ENCODE peak calls at places on chromosomes 2 and 18, in seven cellular contexts. One of them, this sample, is unnamed.

GRCh38 chr2:64359892-64360657 is 93.9 kb upstream of the LGALSL start:
- DNase-seq in fibroblast of lung: peak
- DNase-seq in A549: peak
- DNase-seq in adrenal gland: peak
- DNase-seq in testis: peak
- DNase-seq in lower lobe of right lung: peak
- DNase-seq in mammary epithelial cell: peak
- DNase-seq in this sample: no peak

GRCh38 chr2:3492951-3493609 is 26.3 kb downstream of the ADI1 start:
- DNase-seq in fibroblast of lung: peak
- DNase-seq in A549: no peak
- DNase-seq in adrenal gland: no peak
- DNase-seq in testis: no peak
- DNase-seq in lower lobe of right lung: no peak
- DNase-seq in mammary epithelial cell: peak
- DNase-seq in this sample: peak

GRCh38 chr2:168550670-168551069 is 94.6 kb downstream of the CERS6 start:
- DNase-seq in fibroblast of lung: no peak
- DNase-seq in A549: no peak
- DNase-seq in adrenal gland: no peak
- DNase-seq in testis: no peak
- DNase-seq in lower lobe of right lung: peak
- DNase-seq in mammary epithelial cell: no peak
- DNase-seq in this sample: no peak

GRCh38 chr2:65349863-65350262 is 82.5 kb downstream of the SPRED2 start:
- DNase-seq in fibroblast of lung: peak
- DNase-seq in A549: no peak
- DNase-seq in adrenal gland: no peak
- DNase-seq in testis: peak
- DNase-seq in lower lobe of right lung: peak
- DNase-seq in mammary epithelial cell: peak
- DNase-seq in this sample: peak

GRCh38 chr2:158128168-158128973 is 26.7 kb downstream of the UPP2 start:
- DNase-seq in fibroblast of lung: no peak
- DNase-seq in A549: no peak
- DNase-seq in adrenal gland: no peak
- DNase-seq in testis: no peak
- DNase-seq in lower lobe of right lung: no peak
- DNase-seq in mammary epithelial cell: no peak
- DNase-seq in this sample: no peak

GRCh38 chr2:109132626-109133025 is 3.6 kb downstream of the SH3RF3 start:
- DNase-seq in fibroblast of lung: no peak
- DNase-seq in A549: no peak
- DNase-seq in adrenal gland: no peak
- DNase-seq in testis: no peak
- DNase-seq in lower lobe of right lung: no peak
- DNase-seq in mammary epithelial cell: no peak
- DNase-seq in this sample: no peak

GRCh38 chr2:28956415-28956826 is 24.7 kb upstream of the TOGARAM2 start:
- DNase-seq in fibroblast of lung: peak
- DNase-seq in A549: no peak
- DNase-seq in adrenal gland: no peak
- DNase-seq in testis: no peak
- DNase-seq in lower lobe of right lung: peak
- DNase-seq in mammary epithelial cell: no peak
- DNase-seq in this sample: no peak

GRCh38 chr2:134869941-134870736 is 31.7 kb downstream of the ACMSD start:
- DNase-seq in fibroblast of lung: peak
- DNase-seq in A549: no peak
- DNase-seq in adrenal gland: no peak
- DNase-seq in testis: no peak
- DNase-seq in lower lobe of right lung: no peak
- DNase-seq in mammary epithelial cell: no peak
- DNase-seq in this sample: no peak

GRCh38 chr2:120935339-120936313 is 200.0 kb downstream of the GLI2 start:
- DNase-seq in fibroblast of lung: peak
- DNase-seq in A549: peak
- DNase-seq in adrenal gland: no peak
- DNase-seq in testis: no peak
- DNase-seq in lower lobe of right lung: no peak
- DNase-seq in mammary epithelial cell: no peak
- DNase-seq in this sample: no peak

GRCh38 chr18:8283901-8284585 is 325.2 kb upstream of the RAB12 start:
- DNase-seq in fibroblast of lung: peak
- DNase-seq in A549: no peak
- DNase-seq in adrenal gland: no peak
- DNase-seq in testis: no peak
- DNase-seq in lower lobe of right lung: no peak
- DNase-seq in mammary epithelial cell: no peak
- DNase-seq in this sample: no peak

GRCh38 chr2:156349605-156350004 is 17.1 kb upstream of the NR4A2 start:
- DNase-seq in fibroblast of lung: no peak
- DNase-seq in A549: no peak
- DNase-seq in adrenal gland: no peak
- DNase-seq in testis: no peak
- DNase-seq in lower lobe of right lung: no peak
- DNase-seq in mammary epithelial cell: no peak
- DNase-seq in this sample: no peak

GRCh38 chr2:65046633-65047407 is 9.4 kb upstream of the CEP68 start:
- DNase-seq in fibroblast of lung: no peak
- DNase-seq in A549: no peak
- DNase-seq in adrenal gland: no peak
- DNase-seq in testis: no peak
- DNase-seq in lower lobe of right lung: no peak
- DNase-seq in mammary epithelial cell: no peak
- DNase-seq in this sample: no peak

GRCh38 chr2:151716721-151717120 is 17.6 kb downstream of the NEB start:
- DNase-seq in fibroblast of lung: peak
- DNase-seq in A549: no peak
- DNase-seq in adrenal gland: no peak
- DNase-seq in testis: no peak
- DNase-seq in lower lobe of right lung: no peak
- DNase-seq in mammary epithelial cell: no peak
- DNase-seq in this sample: no peak

GRCh38 chr2:24930768-24931167 is 10.7 kb upstream of the ADCY3 start:
- DNase-seq in fibroblast of lung: peak
- DNase-seq in A549: no peak
- DNase-seq in adrenal gland: no peak
- DNase-seq in testis: no peak
- DNase-seq in lower lobe of right lung: no peak
- DNase-seq in mammary epithelial cell: no peak
- DNase-seq in this sample: no peak

GRCh38 chr2:70983506-70984227 is 5.2 kb downstream of the ANKRD53 start:
- DNase-seq in fibroblast of lung: no peak
- DNase-seq in A549: no peak
- DNase-seq in adrenal gland: no peak
- DNase-seq in testis: no peak
- DNase-seq in lower lobe of right lung: no peak
- DNase-seq in mammary epithelial cell: no peak
- DNase-seq in this sample: no peak

GRCh38 chr2:64524604-64525322 is 635 bp downstream of the AFTPH start:
- DNase-seq in fibroblast of lung: no peak
- DNase-seq in A549: peak
- DNase-seq in adrenal gland: peak
- DNase-seq in testis: peak
- DNase-seq in lower lobe of right lung: no peak
- DNase-seq in mammary epithelial cell: peak
- DNase-seq in this sample: peak

GRCh38 chr2:527581-527980 is 149.6 kb downstream of the TMEM18 start:
- DNase-seq in fibroblast of lung: no peak
- DNase-seq in A549: no peak
- DNase-seq in adrenal gland: no peak
- DNase-seq in testis: no peak
- DNase-seq in lower lobe of right lung: no peak
- DNase-seq in mammary epithelial cell: no peak
- DNase-seq in this sample: no peak

DNA sequence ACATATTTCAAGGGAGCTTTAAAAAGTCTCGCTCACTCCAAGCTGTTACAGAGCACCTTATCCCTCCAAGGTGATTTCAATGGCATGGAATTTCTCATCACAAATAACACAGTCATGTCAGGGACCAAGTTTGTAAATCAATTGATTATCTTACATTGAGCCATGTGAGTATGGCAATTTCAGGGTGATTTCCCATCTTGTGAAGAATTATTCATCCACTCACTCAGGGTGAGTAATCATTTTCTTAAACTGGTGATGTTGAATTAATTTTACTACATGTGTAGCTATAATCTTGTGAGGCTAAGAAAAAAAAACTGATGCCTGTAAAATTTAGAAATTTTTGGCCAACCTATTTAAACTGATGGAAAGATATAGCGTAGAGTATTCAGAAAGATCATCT is 3.3 kb upstream of the ABCA12 start:
- DNase-seq in fibroblast of lung: no peak
- DNase-seq in A549: no peak
- DNase-seq in adrenal gland: no peak
- DNase-seq in testis: no peak
- DNase-seq in lower lobe of right lung: no peak
- DNase-seq in mammary epithelial cell: peak
- DNase-seq in this sample: no peak
- H3K27ac ChIP-seq in fibroblast of lung: no peak
- H3K27ac ChIP-seq in A549: no peak
- H3K27ac ChIP-seq in adrenal gland: no peak
- H3K27ac ChIP-seq in testis: no peak
- H3K27ac ChIP-seq in lower lobe of right lung: no peak
- H3K27ac ChIP-seq in mammary epithelial cell: no peak
- H3K27ac ChIP-seq in this sample: no peak

GRCh38 chr2:85396531-85397470 is 13.4 kb downstream of the CAPG start:
- DNase-seq in fibroblast of lung: no peak
- DNase-seq in A549: no peak
- DNase-seq in adrenal gland: no peak
- DNase-seq in testis: no peak
- DNase-seq in lower lobe of right lung: no peak
- DNase-seq in mammary epithelial cell: no peak
- DNase-seq in this sample: peak
- H3K4me3 ChIP-seq in fibroblast of lung: no peak
- H3K4me3 ChIP-seq in A549: no peak
- H3K4me3 ChIP-seq in adrenal gland: no peak
- H3K4me3 ChIP-seq in testis: no peak
- H3K4me3 ChIP-seq in lower lobe of right lung: no peak
- H3K4me3 ChIP-seq in mammary epithelial cell: no peak
- H3K4me3 ChIP-seq in this sample: no peak

GRCh38 chr2:182432051-182432450 is 5.2 kb upstream of the PDE1A start:
- DNase-seq in fibroblast of lung: peak
- DNase-seq in A549: no peak
- DNase-seq in adrenal gland: no peak
- DNase-seq in testis: no peak
- DNase-seq in lower lobe of right lung: no peak
- DNase-seq in mammary epithelial cell: no peak
- DNase-seq in this sample: no peak

GRCh38 chr2:182426082-182426914 is 538 bp downstream of the PDE1A start:
- DNase-seq in fibroblast of lung: peak
- DNase-seq in A549: no peak
- DNase-seq in adrenal gland: no peak
- DNase-seq in testis: no peak
- DNase-seq in lower lobe of right lung: no peak
- DNase-seq in mammary epithelial cell: no peak
- DNase-seq in this sample: no peak

GRCh38 chr2:182422864-182423263 is 4.0 kb downstream of the PDE1A start:
- DNase-seq in fibroblast of lung: no peak
- DNase-seq in A549: no peak
- DNase-seq in adrenal gland: no peak
- DNase-seq in testis: no peak
- DNase-seq in lower lobe of right lung: no peak
- DNase-seq in mammary epithelial cell: no peak
- DNase-seq in this sample: peak

DNA sequence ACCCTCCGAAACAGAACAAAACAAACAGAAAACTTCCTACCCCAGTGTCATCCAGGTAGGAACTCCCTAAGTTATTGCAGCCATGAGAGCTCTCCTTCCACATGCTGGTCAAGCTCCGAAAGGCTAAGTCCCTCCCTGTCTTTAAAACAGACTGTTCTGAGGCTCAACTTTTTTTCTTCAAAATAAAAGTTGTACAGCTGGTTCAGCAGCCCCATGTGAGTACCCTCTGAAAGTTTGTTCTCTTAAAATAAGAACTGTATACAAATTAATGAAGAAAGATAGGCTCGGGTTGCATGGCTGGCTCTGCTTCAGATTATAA is at the start of gene PDE1A:
- DNase-seq in fibroblast of lung: no peak
- DNase-seq in A549: no peak
- DNase-seq in adrenal gland: no peak
- DNase-seq in testis: no peak
- DNase-seq in lower lobe of right lung: no peak
- DNase-seq in mammary epithelial cell: no peak
- DNase-seq in this sample: peak
- H3K27ac ChIP-seq in fibroblast of lung: no peak
- H3K27ac ChIP-seq in A549: peak
- H3K27ac ChIP-seq in adrenal gland: no peak
- H3K27ac ChIP-seq in testis: no peak
- H3K27ac ChIP-seq in lower lobe of right lung: peak
- H3K27ac ChIP-seq in mammary epithelial cell: no peak
- H3K27ac ChIP-seq in this sample: peak

GRCh38 chr2:216596234-216596985 is 36.8 kb upstream of the IGFBP2 start:
- DNase-seq in fibroblast of lung: peak
- DNase-seq in A549: no peak
- DNase-seq in adrenal gland: no peak
- DNase-seq in testis: no peak
- DNase-seq in lower lobe of right lung: no peak
- DNase-seq in mammary epithelial cell: no peak
- DNase-seq in this sample: peak
- H3K4me3 ChIP-seq in fibroblast of lung: peak
- H3K4me3 ChIP-seq in A549: no peak
- H3K4me3 ChIP-seq in adrenal gland: no peak
- H3K4me3 ChIP-seq in testis: no peak
- H3K4me3 ChIP-seq in lower lobe of right lung: no peak
- H3K4me3 ChIP-seq in mammary epithelial cell: no peak
- H3K4me3 ChIP-seq in this sample: no peak

DNA sequence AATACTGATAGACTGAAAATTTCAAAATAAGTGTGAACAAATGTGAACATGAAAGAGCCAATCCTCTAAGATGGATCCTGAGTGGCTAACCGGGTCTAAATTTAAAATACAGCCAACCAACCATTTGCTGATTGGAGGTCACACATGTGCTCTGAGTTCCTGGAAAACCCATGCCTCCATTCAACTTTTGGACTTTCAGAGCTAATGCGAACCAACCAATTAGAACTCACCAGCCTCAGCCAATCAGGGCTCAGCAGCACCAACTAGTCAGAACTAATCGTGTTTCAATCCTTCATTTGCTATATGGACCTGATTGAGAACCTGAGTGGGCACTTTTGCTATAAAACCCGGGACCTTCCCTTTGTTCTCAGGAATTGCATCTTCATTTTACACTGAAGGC is 111.5 kb downstream of the MEP1B start:
- DNase-seq in fibroblast of lung: no peak
- DNase-seq in A549: no peak
- DNase-seq in adrenal gland: no peak
- DNase-seq in testis: no peak
- DNase-seq in lower lobe of right lung: no peak
- DNase-seq in mammary epithelial cell: no peak
- DNase-seq in this sample: no peak
- H3K27ac ChIP-seq in fibroblast of lung: no peak
- H3K27ac ChIP-seq in A549: peak
- H3K27ac ChIP-seq in adrenal gland: no peak
- H3K27ac ChIP-seq in testis: no peak
- H3K27ac ChIP-seq in lower lobe of right lung: no peak
- H3K27ac ChIP-seq in mammary epithelial cell: no peak
- H3K27ac ChIP-seq in this sample: no peak

DNA sequence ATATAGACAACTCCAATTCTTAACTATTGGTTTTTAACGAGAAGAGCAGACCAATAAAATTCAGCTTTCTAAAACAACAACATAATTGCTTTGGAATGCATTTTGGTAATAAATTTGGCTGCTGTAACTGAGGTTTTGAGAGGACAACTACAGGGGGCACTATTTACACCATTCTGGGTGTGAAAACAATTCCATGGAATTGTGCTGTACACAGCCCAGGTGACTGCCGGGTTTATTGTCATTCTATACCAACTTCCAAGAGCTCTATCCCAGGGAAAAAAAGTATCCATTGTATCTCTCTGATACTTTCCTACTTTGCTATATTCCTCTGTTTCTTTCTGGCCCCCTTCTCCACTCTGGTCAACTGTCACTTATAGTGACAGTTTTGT is 38.4 kb downstream of the IRS1 start:
- DNase-seq in fibroblast of lung: no peak
- DNase-seq in A549: no peak
- DNase-seq in adrenal gland: no peak
- DNase-seq in testis: no peak
- DNase-seq in lower lobe of right lung: no peak
- DNase-seq in mammary epithelial cell: no peak
- DNase-seq in this sample: no peak
- H3K4me3 ChIP-seq in fibroblast of lung: no peak
- H3K4me3 ChIP-seq in A549: no peak
- H3K4me3 ChIP-seq in adrenal gland: no peak
- H3K4me3 ChIP-seq in testis: no peak
- H3K4me3 ChIP-seq in lower lobe of right lung: no peak
- H3K4me3 ChIP-seq in mammary epithelial cell: no peak
- H3K4me3 ChIP-seq in this sample: no peak